ENCODE peak calls at places on chromosomes 6 and 20, in nine cellular contexts. T is AG09319, R is fibroblast of pulmonary artery, O is GM13976, S is heart left ventricle, A is mesothelial cell of epicardium, W is omental fat pad, U is epithelial cell of esophagus, E is type B pancreatic cell. Z is an unnamed sample.
A peak's percentile ranks its signal among the peaks of the same experiment; 100 is the strongest.

GRCh38 chr20:41958391-41958790 is 340.2 kb upstream of the CHD6 start:
- DNase-seq in U (no peak), R (no peak), W (no peak), T (no peak), A (no peak), O (no peak), E (no peak), S (no peak), Z (no peak)

GRCh38 chr6:22596011-22596410 is 26.6 kb downstream of the HDGFL1 start:
- DNase-seq in U (peak; percentile 86), R (no peak), A (no peak), E (no peak), S (no peak), W (no peak), O (no peak), T (no peak), Z (no peak)

GRCh38 chr6:3915076-3915791 is 66.1 kb downstream of the FAM50B start:
- DNase-seq in U (no peak), T (no peak), E (no peak), R (no peak), O (no peak), W (no peak), A (no peak), S (no peak), Z (no peak)

GRCh38 chr6:45002390-45002789 is 325.7 kb upstream of the RUNX2 start:
- DNase-seq in S (no peak), E (no peak), A (no peak), O (no peak), T (peak; percentile 24), U (peak; percentile 6), R (peak; percentile 36), W (no peak), Z (no peak)

GRCh38 chr20:45432294-45432693 is 16.4 kb downstream of the PIGT start:
- DNase-seq in E (no peak), S (no peak), U (no peak), T (no peak), R (no peak), W (no peak), A (no peak), O (peak; percentile 45), Z (peak; percentile 56)

GRCh38 chr6:88492241-88492640 is 326.1 kb upstream of the CNR1 start:
- DNase-seq in U (no peak), E (no peak), W (no peak), R (peak; percentile 1), S (no peak), A (no peak), O (no peak), T (no peak), Z (no peak)

GRCh38 chr6:40442591-40442990 is 144.6 kb downstream of the LRFN2 start:
- DNase-seq in S (no peak), U (no peak), R (no peak), A (no peak), E (no peak), W (no peak), T (no peak), O (no peak), Z (no peak)

GRCh38 chr6:43916924-43917877 is 147.2 kb downstream of the VEGFA start:
- DNase-seq in T (peak; percentile 77), R (peak; percentile 82), A (no peak), E (no peak), U (no peak), O (no peak), W (peak; percentile 61), S (no peak), Z (no peak)

GRCh38 chr20:41617059-41617921 is 887 bp downstream of the CHD6 start:
- DNase-seq in E (no peak), U (peak; percentile 22), S (peak; percentile 63), O (peak; percentile 43), T (no peak), W (no peak), A (no peak), R (peak; percentile 44), Z (peak; percentile 46)

GRCh38 chr20:46939031-46939430 is 44.4 kb downstream of the EYA2 start:
- DNase-seq in R (peak; percentile 14), E (no peak), T (no peak), S (no peak), U (peak; percentile 22), A (no peak), O (no peak), W (no peak), Z (no peak)

GRCh38 chr20:49916146-49917002 is 1.0 kb upstream of the SPATA2 start:
- DNase-seq in U (peak; percentile 86), W (no peak), A (no peak), O (peak; percentile 69), S (no peak), E (no peak), T (no peak), R (no peak), Z (no peak)

GRCh38 chr6:159865226-159865920 is 25.4 kb upstream of the MAS1 start:
- DNase-seq in O (no peak), W (no peak), U (no peak), R (no peak), E (no peak), A (no peak), T (no peak), S (no peak), Z (no peak)

GRCh38 chr6:14396826-14397517 is 279.4 kb downstream of the CD83 start:
- DNase-seq in R (no peak), O (peak; percentile 49), A (no peak), W (no peak), T (no peak), E (no peak), S (no peak), U (peak; percentile 40), Z (peak; percentile 37)

DNA sequence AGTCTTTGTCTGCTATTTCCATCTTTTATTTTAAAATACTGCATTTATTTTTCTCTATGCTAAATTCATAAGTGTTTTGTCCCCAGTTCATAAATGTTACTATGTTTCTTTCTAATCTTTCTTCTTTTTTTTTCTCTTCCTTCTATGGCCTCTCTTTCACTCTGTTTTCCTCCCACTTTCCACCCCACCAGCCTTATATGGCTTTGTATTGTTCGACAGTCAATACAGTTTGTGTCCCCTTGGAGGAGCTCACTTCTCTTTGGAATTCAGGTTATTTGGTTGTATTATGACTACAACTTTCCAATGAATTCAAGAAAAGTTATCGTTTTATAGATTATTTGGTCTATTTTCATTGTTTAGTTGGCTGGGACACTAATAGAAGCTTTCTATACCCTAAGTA is 393.5 kb downstream of the NKAIN2 start:
- DNase-seq in E (no peak), R (peak; percentile 9), W (no peak), S (no peak), O (no peak), U (no peak), A (no peak), T (no peak), Z (no peak)
- TF ChIP-seq CTCF in E (no peak), R (no peak), W (no peak), S (no peak), O (no peak), U (no peak), A (no peak), T (no peak), Z (no peak)

DNA sequence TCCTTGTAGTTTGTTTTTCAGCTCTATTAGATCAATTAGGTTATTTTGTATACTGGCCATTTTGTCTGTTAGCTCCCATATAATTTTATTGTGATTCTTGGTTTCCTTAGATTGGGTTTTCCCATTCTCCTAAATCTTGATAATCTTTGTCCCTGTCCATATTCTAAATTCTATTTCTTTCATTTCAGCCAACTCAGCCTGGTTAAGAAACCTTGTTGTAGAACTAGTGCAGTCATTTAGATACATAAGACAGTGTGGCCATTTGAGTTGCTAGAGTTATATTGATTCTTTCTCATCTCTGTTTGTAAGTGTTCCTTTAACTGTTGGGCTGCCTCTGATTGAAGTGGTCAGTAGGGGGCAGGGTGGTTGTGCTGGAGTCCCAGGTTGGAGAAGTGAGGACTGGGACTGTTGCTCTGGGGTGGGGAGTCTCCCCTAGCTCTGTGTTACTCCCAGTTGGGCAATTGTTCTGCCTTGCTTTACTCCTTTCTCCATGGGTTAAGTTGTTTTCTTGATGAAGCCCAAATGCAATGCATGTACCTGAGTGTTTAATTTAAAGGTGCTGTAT is 98.8 kb upstream of the NRN1 start:
- DNase-seq in O (no peak), U (peak; percentile 28), T (no peak), W (no peak), R (no peak), A (no peak), E (no peak), S (no peak), Z (no peak)
- TF ChIP-seq CTCF in O (peak; percentile 22), U (peak; percentile 32), T (no peak), W (no peak), R (no peak), A (no peak), E (peak; percentile 34), S (peak; percentile 4), Z (no peak)

GRCh38 chr6:15897063-15897934 is 231.6 kb upstream of the MYLIP start:
- DNase-seq in E (no peak), T (no peak), A (no peak), O (no peak), W (peak; percentile 25), S (no peak), U (no peak), R (peak; percentile 88), Z (no peak)

GRCh38 chr6:15888798-15889772 is 226.3 kb upstream of the DTNBP1 start:
- DNase-seq in A (no peak), W (no peak), U (no peak), S (no peak), E (no peak), O (no peak), R (peak; percentile 84), T (no peak), Z (no peak)

GRCh38 chr6:15892369-15892768 is 229.5 kb upstream of the DTNBP1 start:
- DNase-seq in W (no peak), O (no peak), R (peak; percentile 87), E (no peak), T (no peak), U (no peak), A (no peak), S (no peak), Z (no peak)

GRCh38 chr6:15894973-15895858 is 232.4 kb upstream of the DTNBP1 start:
- DNase-seq in T (no peak), O (no peak), W (no peak), E (no peak), S (no peak), A (no peak), R (no peak), U (no peak), Z (no peak)

DNA sequence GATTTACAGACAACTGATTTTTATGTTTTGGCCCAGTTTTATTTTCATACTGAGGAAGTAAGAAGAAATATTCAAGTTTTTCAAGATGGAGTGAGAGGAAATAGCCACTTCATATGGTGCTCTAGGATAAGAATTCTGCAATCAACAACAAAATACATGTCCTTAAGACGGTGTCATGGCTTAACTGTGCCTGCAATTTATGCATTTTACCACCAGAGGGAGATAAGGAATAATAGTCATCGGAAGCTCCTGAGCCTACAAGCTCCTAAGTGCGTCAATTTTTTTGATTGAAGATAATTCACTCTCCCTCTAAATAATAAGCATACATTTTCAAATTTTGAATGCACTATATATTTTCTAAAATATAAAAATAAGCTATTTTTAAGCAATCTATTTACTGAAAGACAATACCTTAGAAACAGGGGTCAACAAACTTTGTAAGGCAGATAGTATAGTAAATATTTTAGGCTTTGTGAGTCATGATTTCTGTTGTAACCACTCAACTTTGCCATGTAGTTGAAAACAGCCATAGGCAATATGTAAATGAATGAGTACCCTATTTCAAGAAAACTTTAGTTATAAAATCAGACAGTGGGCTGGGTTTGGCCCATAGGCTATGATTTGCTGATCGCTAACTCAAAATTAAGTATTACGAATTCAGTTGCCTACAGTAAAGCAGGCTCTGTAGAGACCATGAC is 230.9 kb upstream of the DTNBP1 start:
- DNase-seq in R (peak; percentile 50), U (peak; percentile 46), W (no peak), S (no peak), A (no peak), E (no peak), T (no peak), O (no peak), Z (no peak)
- TF ChIP-seq CTCF in R (peak; percentile 45), U (peak; percentile 34), W (no peak), S (no peak), A (peak; percentile 55), E (peak; percentile 81), T (peak; percentile 22), O (peak; percentile 21), Z (peak; percentile 38)

GRCh38 chr6:27138837-27139752 is 108.4 kb upstream of the PRSS16 start:
- DNase-seq in S (peak; percentile 70), T (no peak), R (peak; percentile 53), U (peak; percentile 39), E (peak; percentile 77), A (no peak), W (no peak), O (peak; percentile 69), Z (peak; percentile 65)
- TF ChIP-seq CTCF in S (no peak), T (no peak), R (no peak), U (peak; percentile 7), E (peak; percentile 33), A (no peak), W (no peak), O (no peak), Z (peak; percentile 8)